ENCODE peak calls at places on chromosomes 2 and 18, in six cellular contexts. W, G, J, T, C and O are unnamed samples.

GRCh38 chr2:167764772-167765341 is 482.5 kb downstream of the STK39 start:
- DNase-seq in G (no peak), T (no peak), C (no peak), W (no peak), J (no peak), O (no peak)

GRCh38 chr2:38499921-38500634 is 102.7 kb downstream of the HNRNPLL start:
- DNase-seq in W (no peak), G (no peak), T (no peak), J (no peak), C (no peak), O (no peak)

GRCh38 chr2:16161768-16162490 is 221.6 kb downstream of the MYCN start:
- DNase-seq in W (no peak), J (no peak), G (no peak), C (no peak), T (no peak), O (peak)

GRCh38 chr2:162839419-162839818 is 852 bp upstream of the KCNH7 start:
- DNase-seq in J (peak), C (no peak), W (no peak), G (no peak), T (no peak), O (peak)

GRCh38 chr18:45171575-45172225 is 443.6 kb upstream of the SLC14A2 start:
- DNase-seq in T (no peak), G (no peak), C (no peak), J (no peak), W (no peak), O (no peak)

GRCh38 chr2:28510184-28510583 is 14.3 kb downstream of the PLB1 start:
- DNase-seq in J (no peak), W (no peak), T (no peak), G (peak), C (no peak), O (no peak)

GRCh38 chr2:74191596-74192380 is 6.6 kb upstream of the MTHFD2 start:
- DNase-seq in W (no peak), J (peak), C (no peak), G (no peak), T (no peak), O (no peak)

GRCh38 chr2:42309366-42309765 is 51.7 kb downstream of the COX7A2L start:
- DNase-seq in W (no peak), T (no peak), C (no peak), J (no peak), G (no peak), O (no peak)

GRCh38 chr2:202375006-202375610 is 1.0 kb upstream of the BMPR2 start:
- DNase-seq in G (peak), C (peak), J (peak), W (peak), T (no peak), O (peak)

GRCh38 chr2:37324536-37324785 is 172 bp downstream of the PRKD3 start:
- DNase-seq in T (no peak), J (no peak), W (peak), G (peak), C (no peak), O (no peak)

GRCh38 chr2:57126410-57126809 is 920.2 kb upstream of the VRK2 start:
- DNase-seq in J (no peak), G (no peak), T (no peak), W (no peak), C (no peak), O (no peak)

GRCh38 chr2:175220075-175220474 is 38.6 kb upstream of the ATP5MC3 start:
- DNase-seq in T (no peak), G (no peak), C (no peak), W (no peak), J (no peak), O (no peak)

GRCh38 chr2:105261061-105261460 is 19.5 kb downstream of the GPR45 start:
- DNase-seq in W (no peak), C (peak), G (no peak), J (no peak), T (no peak), O (no peak)

GRCh38 chr2:11004206-11004605 is 92.5 kb downstream of the KCNF1 start:
- DNase-seq in T (no peak), W (no peak), J (no peak), G (no peak), C (no peak), O (no peak)

GRCh38 chr2:120937736-120938131 is 202.1 kb downstream of the GLI2 start:
- DNase-seq in J (no peak), G (no peak), C (no peak), W (no peak), T (no peak), O (no peak)

GRCh38 chr2:159091381-159091780 is 122.9 kb downstream of the TANC1 start:
- DNase-seq in W (no peak), J (no peak), T (no peak), G (no peak), C (no peak), O (no peak)

GRCh38 chr18:4870177-4870773 is 326.8 kb downstream of the AKAIN1 start:
- DNase-seq in C (no peak), T (no peak), J (no peak), G (no peak), W (no peak), O (no peak)

GRCh38 chr2:68912732-68913131 is 40.0 kb downstream of the GKN2 start:
- DNase-seq in T (no peak), J (no peak), C (no peak), G (no peak), W (no peak), O (no peak)

GRCh38 chr2:4979127-4979526 is 713.1 kb upstream of the SOX11 start:
- DNase-seq in C (no peak), G (no peak), J (no peak), W (no peak), T (no peak), O (no peak)

GRCh38 chr2:19488009-19488691 is 129.7 kb upstream of the OSR1 start:
- DNase-seq in G (no peak), C (no peak), J (no peak), T (no peak), W (no peak), O (no peak)

GRCh38 chr18:49811151-49811938 is 2.0 kb downstream of the ACAA2 start:
- DNase-seq in G (no peak), T (no peak), W (no peak), C (no peak), J (no peak), O (no peak)

GRCh38 chr2:107772380-107772779 is 54.3 kb upstream of the RGPD4 start:
- DNase-seq in G (no peak), J (peak), T (no peak), C (no peak), W (no peak), O (no peak)